ENCODE peak calls at places on chromosomes 3 and 15, in four cellular contexts. F is GM12878, R is HepG2, N is K562. V is an unnamed sample.
A peak's percentile ranks its signal among the peaks of the same experiment; 100 is the strongest.

GRCh38 chr3:148925841-148926240 is 60.7 kb downstream of the CPA3 start:
- DNase-seq in F (no peak), R (no peak), N (no peak), V (no peak)

GRCh38 chr3:32568953-32569352 is 1.7 kb downstream of the DYNC1LI1 start:
- DNase-seq in N (no peak), R (no peak), F (no peak), V (no peak)

GRCh38 chr15:90097475-90097874 is 4.8 kb downstream of the IDH2 start:
- DNase-seq in F (peak; percentile 88), R (no peak), N (no peak), V (no peak)

GRCh38 chr3:10391391-10391790 is 70.5 kb upstream of the SEC13 start:
- DNase-seq in F (no peak), N (no peak), R (no peak), V (no peak)

GRCh38 chr3:127036209-127037020 is 53.5 kb downstream of the PLXNA1 start:
- DNase-seq in R (no peak), N (no peak), F (no peak), V (no peak)

GRCh38 chr3:15361494-15362214 is 29.3 kb upstream of the SH3BP5 start:
- DNase-seq in N (no peak), R (no peak), F (peak; percentile 99), V (no peak)

GRCh38 chr3:34808287-34808686 is 831.0 kb upstream of the ARPP21 start:
- DNase-seq in F (no peak), N (no peak), R (no peak), V (no peak)

GRCh38 chr15:60381148-60381788 is 16.5 kb downstream of the ANXA2 start:
- DNase-seq in R (no peak), F (no peak), N (no peak), V (no peak)

GRCh38 chr15:65212097-65212496 is 824 bp upstream of the CILP start:
- DNase-seq in N (peak; percentile 88), F (no peak), R (peak; percentile 42), V (no peak)

GRCh38 chr3:126018995-126019394 is 50.0 kb downstream of the ROPN1B start:
- DNase-seq in F (no peak), R (no peak), N (no peak), V (no peak)

DNA sequence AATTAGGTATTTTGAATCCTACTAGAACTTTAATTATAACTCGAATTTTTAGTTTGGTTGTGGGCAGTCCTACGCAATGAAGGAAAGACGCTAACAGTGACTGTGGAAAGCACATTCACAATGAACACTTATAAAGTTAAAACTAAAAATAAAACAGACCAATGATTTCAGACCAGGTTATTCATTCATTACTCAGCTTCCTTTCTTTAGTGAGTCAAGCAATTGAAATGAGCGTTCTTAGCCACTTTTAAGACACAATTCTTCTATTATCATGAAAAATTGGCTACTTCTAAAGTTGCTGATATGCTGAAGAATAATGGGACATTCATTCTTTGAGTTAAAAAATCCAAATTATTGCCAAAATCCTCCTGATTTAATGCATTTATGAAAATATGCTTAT is 66.0 kb upstream of the CMSS1 start:
- DNase-seq in N (no peak), R (no peak), F (no peak), V (no peak)
- TF ChIP-seq CEBPB in N (no peak), R (no peak), F (no peak), V (no peak)

DNA sequence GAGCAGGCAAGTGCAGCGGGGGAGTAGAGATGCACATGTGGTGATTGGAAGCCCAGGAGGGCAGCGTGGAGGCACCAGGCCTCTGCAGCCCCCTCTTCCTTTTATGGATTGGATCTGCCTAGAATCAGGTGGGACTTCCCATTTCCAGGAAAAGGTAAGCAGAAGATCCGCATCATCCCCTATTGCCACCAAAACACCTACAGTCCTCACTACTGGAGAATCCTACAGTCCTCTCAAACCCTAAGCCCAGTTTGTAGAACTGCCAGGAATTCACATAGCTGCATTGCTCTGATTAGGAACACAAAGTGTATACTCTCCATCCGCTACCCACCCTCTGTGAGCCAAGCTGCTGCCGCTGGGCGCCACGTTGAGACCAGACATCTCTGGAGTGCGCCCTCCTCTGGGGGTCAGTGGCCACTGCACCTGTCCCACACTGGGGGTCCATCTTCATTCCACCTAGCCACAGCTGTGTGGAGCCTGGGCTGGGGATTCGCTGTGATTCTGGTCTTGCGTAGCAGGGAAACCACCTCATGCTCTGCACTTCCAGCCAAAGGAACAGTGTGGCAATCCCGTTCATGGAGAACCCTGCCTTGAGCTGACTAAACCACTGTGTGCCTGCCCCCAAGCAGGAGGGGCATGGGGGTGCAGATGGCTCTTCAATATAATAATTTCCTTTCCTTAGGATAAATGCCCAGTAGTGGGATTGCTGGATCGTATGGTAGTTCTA is 88.9 kb upstream of the PTX3 start:
- DNase-seq in F (no peak), R (no peak), N (peak; percentile 34), V (peak; percentile 43)
- TF ChIP-seq TAF1 in F (no peak), R (no peak), N (no peak), V (no peak)

DNA sequence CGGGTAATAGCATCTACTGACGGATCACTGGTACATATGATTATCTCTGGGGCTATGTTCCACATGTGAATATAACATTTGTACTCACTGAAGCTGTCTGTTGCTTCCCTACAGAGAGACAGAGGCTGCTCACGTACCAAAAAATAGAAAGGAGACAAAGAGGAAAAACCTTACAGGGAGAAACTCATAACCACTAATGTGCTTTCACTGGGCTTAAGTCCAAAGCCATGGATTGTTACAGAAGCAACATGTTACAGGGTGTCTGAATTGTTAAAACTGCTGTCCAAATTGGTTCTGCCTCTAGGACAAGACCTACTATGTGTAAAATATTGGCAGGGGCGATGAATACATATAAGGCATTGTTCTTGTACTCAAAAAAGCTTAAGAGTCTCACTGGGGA is 311.9 kb downstream of the FOXP1 start:
- DNase-seq in F (no peak), N (no peak), R (no peak), V (no peak)
- TF ChIP-seq CEBPB in F (no peak), N (no peak), R (no peak), V (no peak)

DNA sequence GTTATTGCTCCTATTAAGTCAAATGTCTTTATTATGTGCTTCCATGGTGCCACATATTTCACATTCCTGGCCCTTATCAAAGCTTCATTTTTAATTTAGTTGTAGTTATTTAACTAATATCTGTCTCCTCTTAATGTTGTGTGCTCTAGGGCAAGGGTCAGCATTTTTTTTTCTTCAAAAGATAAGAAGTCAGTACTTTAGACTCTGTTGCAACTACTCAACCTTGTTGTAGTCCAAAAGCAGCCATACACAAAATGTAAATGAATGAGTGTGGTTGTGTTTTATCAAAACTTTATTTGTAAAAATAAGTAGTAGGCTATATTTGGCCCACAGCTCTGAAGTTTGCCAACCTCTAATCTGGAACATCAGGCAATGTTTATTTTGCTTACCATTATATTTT is 394.7 kb upstream of the CBLB start:
- DNase-seq in F (no peak), R (no peak), N (no peak), V (no peak)
- TF ChIP-seq TAF1 in F (no peak), R (no peak), N (no peak), V (no peak)

GRCh38 chr3:88030200-88030599 is 28.6 kb downstream of the CGGBP1 start:
- DNase-seq in N (no peak), F (no peak), R (no peak), V (no peak)

GRCh38 chr3:88033088-88033487 is 25.7 kb downstream of the CGGBP1 start:
- DNase-seq in R (no peak), F (no peak), N (no peak), V (no peak)

GRCh38 chr3:88031543-88032148 is 27.2 kb downstream of the CGGBP1 start:
- DNase-seq in R (no peak), F (peak; percentile 26), N (no peak), V (no peak)

GRCh38 chr3:88033806-88034205 is 25.0 kb downstream of the CGGBP1 start:
- DNase-seq in F (no peak), N (no peak), R (no peak), V (no peak)

GRCh38 chr3:88032245-88032644 is 26.6 kb downstream of the CGGBP1 start:
- DNase-seq in N (no peak), F (no peak), R (no peak), V (no peak)
- TF ChIP-seq CEBPB in N (no peak), F (no peak), R (no peak), V (no peak)

DNA sequence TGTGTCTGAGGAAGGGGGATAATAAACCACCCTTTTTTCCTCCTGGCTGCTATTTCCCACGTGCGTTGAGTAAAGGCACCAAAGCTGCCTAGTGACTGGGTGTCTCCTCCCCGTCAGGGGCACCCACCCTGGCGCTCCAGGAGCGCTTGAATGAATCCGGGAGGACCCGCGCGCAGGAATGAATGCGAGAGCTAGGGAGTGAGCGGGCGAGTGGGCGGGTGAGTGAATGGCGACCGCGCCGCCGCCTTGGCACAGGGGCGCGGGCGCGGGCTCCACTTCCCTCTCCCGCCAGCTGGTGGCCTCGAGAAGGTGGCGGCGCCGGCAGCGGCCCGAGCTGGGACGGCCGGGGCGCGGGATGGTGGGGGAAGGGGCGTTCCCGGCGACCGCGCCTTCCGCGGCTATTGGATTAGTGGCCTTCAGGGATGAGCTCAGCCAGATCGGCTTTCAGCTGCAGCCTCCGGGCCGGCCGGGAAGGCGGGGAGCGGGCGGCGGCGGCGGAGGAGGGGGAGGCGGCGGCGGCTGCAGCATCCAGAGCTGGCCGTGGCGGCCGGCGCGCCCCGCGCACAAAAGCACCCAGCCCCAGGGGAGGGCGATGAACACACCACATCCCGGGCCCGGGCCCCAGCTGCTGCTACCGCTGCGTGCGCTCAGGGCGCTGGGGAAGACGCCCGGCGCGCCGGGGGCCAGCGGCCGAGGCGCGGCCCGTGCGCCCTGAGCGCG is at the start of gene SPSB4:
- DNase-seq in N (no peak), R (peak; percentile 14), F (no peak), V (peak; percentile 90)
- TF ChIP-seq TAF1 in N (no peak), R (no peak), F (no peak), V (peak; percentile 26)

GRCh38 chr3:46707601-46708011 is 6.4 kb downstream of the TMIE start:
- DNase-seq in F (no peak), R (no peak), N (no peak), V (no peak)

GRCh38 chr3:46705751-46706572 is 4.8 kb downstream of the TMIE start:
- DNase-seq in F (no peak), R (no peak), N (no peak), V (no peak)

GRCh38 chr3:46703013-46703520 is 1.9 kb downstream of the TMIE start:
- DNase-seq in R (no peak), F (no peak), N (no peak), V (no peak)

GRCh38 chr3:46706771-46707582 is 5.8 kb downstream of the TMIE start:
- DNase-seq in R (no peak), N (no peak), F (no peak), V (no peak)

DNA sequence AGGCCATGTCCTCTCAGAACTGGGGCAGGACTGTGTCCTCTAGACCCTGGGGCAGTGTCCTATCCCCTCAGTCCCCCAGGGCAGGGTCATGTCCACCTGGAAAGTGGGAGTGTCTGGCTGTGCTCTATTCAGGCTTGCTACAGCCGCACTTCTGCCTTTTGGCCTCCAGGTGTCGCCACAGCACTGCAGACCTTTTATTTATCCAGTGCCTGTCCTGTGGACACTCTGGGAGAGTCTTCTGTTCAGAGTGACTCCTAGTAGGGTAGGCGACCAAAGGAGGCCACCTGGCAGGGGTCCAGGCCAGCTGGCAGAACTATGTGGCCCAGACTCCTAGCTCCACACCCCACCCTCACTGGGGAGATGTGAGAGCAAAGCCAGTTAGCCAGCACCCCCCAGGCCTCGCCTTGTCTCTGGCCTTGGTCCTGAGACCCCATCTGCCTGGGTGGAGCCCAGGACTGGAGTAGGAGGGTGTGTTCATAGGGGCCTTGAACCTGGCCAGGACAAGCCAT is 3.9 kb downstream of the TMIE start:
- DNase-seq in F (peak; percentile 19), R (peak; percentile 63), N (peak; percentile 77), V (peak; percentile 88)
- TF ChIP-seq CEBPB in F (no peak), R (no peak), N (no peak), V (no peak)